ENCODE peak calls at places on chromosome X, in ten cellular contexts. I is aorta, Z is left ventricle myocardium superior, B is H7, H is AG04450, W is epithelial cell of esophagus, J is iPS DF 6.9, V is T-cell, Q is A673, O is GM04504. P is an unnamed sample.

GRCh38 chrX:86910027-86910426 is 607.6 kb upstream of the KLHL4 start:
- DNase-seq in I (no peak), Z (no peak), O (no peak), B (no peak), J (no peak), Q (no peak), H (no peak), W (no peak), V (no peak), P (no peak)

GRCh38 chrX:2967998-2968909 is 38.1 kb upstream of the ARSH start:
- DNase-seq in O (peak), B (no peak), V (no peak), W (peak), H (no peak), I (peak), J (no peak), Q (peak), Z (peak), P (peak)

GRCh38 chrX:120824021-120824420 is 51.6 kb downstream of the CT47B1 start:
- DNase-seq in O (no peak), J (no peak), Z (no peak), I (no peak), W (peak), V (no peak), B (no peak), H (no peak), Q (no peak), P (no peak)

GRCh38 chrX:100381613-100382012 is 28.5 kb downstream of the PCDH19 start:
- DNase-seq in J (no peak), Q (no peak), I (no peak), O (no peak), H (no peak), B (no peak), V (no peak), W (peak), Z (no peak), P (no peak)

GRCh38 chrX:71302461-71303213 is 1.1 kb downstream of the ITGB1BP2 start:
- DNase-seq in B (no peak), O (no peak), J (no peak), I (no peak), W (no peak), Q (no peak), V (no peak), Z (no peak), H (no peak), P (no peak)

GRCh38 chrX:55326985-55327384 is 62.3 kb upstream of the PAGE3 start:
- DNase-seq in B (no peak), O (no peak), Z (no peak), J (no peak), H (no peak), I (no peak), W (no peak), Q (no peak), V (no peak), P (no peak)

GRCh38 chrX:21926527-21927278 is 13.8 kb upstream of the SMS start:
- DNase-seq in Q (peak), V (no peak), I (no peak), H (peak), O (peak), W (peak), B (peak), Z (no peak), J (no peak), P (peak)

GRCh38 chrX:144715356-144715755 is 531.9 kb upstream of the SPANXN1 start:
- DNase-seq in V (no peak), B (no peak), I (no peak), Q (no peak), W (no peak), H (no peak), O (no peak), J (no peak), Z (no peak), P (no peak)

GRCh38 chrX:120402363-120402762 is 40.5 kb downstream of the ATP1B4 start:
- DNase-seq in O (no peak), V (no peak), Q (no peak), I (no peak), W (peak), J (no peak), Z (no peak), B (no peak), H (no peak), P (no peak)

P was measured in brain microvascular endothelial cell.